ENCODE peak calls at places on chromosomes 3 and 15, in four cellular contexts. L, E, Y and T are unnamed samples.

GRCh38 chr3:186722457-186722856 is 5.3 kb downstream of the KNG1 start:
- DNase-seq in L (peak), E (peak), Y (no peak), T (no peak)

GRCh38 chr15:74482661-74483060 is 21.7 kb upstream of the UBL7 start:
- DNase-seq in L (no peak), E (no peak), Y (no peak), T (no peak)

GRCh38 chr3:126959921-126960603 is 22.9 kb upstream of the PLXNA1 start:
- DNase-seq in L (no peak), E (peak), Y (no peak), T (no peak)

GRCh38 chr15:65791335-65792129 is 561 bp downstream of the DENND4A start:
- DNase-seq in L (peak), E (peak), Y (peak), T (peak)

GRCh38 chr3:45684327-45684892 is 4.8 kb upstream of the SACM1L start:
- DNase-seq in L (no peak), E (no peak), Y (no peak), T (no peak)

GRCh38 chr3:186361246-186361611 is 805 bp downstream of the DGKG start:
- DNase-seq in L (no peak), E (no peak), Y (no peak), T (no peak)

GRCh38 chr15:63048986-63049665 is 6.6 kb downstream of the TPM1 start:
- DNase-seq in L (peak), E (peak), Y (peak), T (peak)

GRCh38 chr3:194760740-194761139 is 75.1 kb downstream of the FAM43A start:
- DNase-seq in L (no peak), E (no peak), Y (no peak), T (no peak)

DNA sequence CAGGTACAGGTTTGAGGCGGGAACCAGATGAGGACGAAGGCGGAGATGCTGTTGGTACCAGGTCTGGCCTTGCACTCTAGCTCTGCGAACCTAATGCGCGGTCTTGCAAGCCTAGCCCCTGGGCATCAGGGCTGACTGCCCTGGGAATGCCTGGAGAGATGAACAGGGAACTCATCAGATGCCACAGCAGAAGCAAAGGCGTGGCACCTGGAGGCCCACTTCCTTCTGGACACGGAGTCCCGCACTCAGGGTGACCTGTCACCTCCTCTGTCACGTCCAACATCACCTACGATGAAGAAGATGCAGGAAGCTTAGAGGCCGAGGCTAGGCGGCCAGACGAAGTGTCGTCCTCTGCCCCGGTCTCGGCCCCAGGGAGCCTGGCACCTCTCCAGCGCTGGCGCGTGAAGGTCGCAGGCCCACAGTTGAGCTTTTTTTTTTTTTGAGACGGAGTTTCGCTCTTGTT is 9.4 kb downstream of the RPLP1 start:
- DNase-seq in L (peak), E (no peak), Y (no peak), T (peak)
- H3K27ac ChIP-seq in L (peak), E (peak), Y (peak), T (peak)

GRCh38 chr15:83380026-83380425 is 67.1 kb upstream of the SH3GL3 start:
- DNase-seq in L (no peak), E (peak), Y (no peak), T (no peak)
- H3K27ac ChIP-seq in L (no peak), E (peak), Y (no peak), T (no peak)

GRCh38 chr3:171561601-171562323 is 101.6 kb upstream of the TNIK start:
- DNase-seq in L (no peak), E (no peak), Y (no peak), T (no peak)
- H3K27ac ChIP-seq in L (no peak), E (no peak), Y (no peak), T (no peak)

GRCh38 chr3:124993462-124993861 is 58.9 kb upstream of the MUC13 start:
- DNase-seq in L (no peak), E (no peak), Y (no peak), T (no peak)
- H3K27ac ChIP-seq in L (no peak), E (no peak), Y (no peak), T (peak)

DNA sequence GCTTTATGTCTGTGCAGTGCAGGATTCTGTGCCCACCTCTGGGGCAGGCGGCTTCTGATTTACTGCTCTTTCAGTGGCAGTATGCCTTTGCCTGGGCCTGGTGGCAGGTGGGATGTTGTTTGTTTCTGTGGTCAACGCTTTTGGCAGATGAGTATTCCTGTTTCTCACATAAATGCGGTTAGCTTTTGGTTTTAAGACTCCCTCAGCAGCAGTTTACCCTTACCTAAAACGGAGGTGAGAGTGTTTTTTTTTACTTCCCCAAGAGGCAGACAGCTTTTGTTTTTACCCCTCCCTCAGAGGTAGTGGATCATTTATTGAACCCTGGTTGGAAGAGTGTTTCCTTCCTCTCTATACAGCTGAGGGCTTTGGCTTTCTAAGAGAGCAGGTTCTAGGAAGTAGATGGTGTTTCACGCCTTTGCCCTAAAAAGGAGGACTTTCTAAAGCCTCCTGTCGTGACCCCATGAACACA is 134.1 kb upstream of the PLSCR5 start:
- DNase-seq in L (no peak), E (no peak), Y (no peak), T (no peak)
- H3K27ac ChIP-seq in L (no peak), E (no peak), Y (no peak), T (no peak)

GRCh38 chr3:42608586-42608985 is 8.1 kb downstream of the NKTR start:
- DNase-seq in L (peak), E (no peak), Y (no peak), T (no peak)

GRCh38 chr3:42612147-42612680 is 11.7 kb downstream of the NKTR start:
- DNase-seq in L (no peak), E (no peak), Y (no peak), T (no peak)

GRCh38 chr3:42613462-42613861 is 13.0 kb downstream of the NKTR start:
- DNase-seq in L (no peak), E (peak), Y (no peak), T (no peak)

GRCh38 chr3:42612928-42613327 is 12.4 kb downstream of the NKTR start:
- DNase-seq in L (no peak), E (no peak), Y (no peak), T (no peak)

DNA sequence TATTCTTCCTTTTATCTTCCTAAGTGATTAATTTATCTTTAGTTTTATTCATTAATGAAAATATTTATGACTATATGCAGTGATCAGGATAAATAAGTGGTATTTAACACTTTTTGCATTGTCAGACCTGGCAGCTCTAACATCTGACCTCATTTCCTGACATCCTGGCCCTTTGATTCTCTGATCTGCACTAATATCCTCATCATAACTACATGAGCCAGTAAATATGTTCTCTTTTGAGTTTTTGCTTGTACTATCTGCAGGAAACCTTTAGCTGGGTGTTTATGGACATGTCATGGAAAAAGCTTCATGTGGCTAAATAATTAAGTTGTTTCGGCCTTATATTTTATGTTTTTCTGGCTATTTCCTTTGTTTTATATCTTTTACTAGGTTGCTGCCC is 10.5 kb downstream of the NKTR start:
- DNase-seq in L (no peak), E (no peak), Y (no peak), T (no peak)
- H3K27ac ChIP-seq in L (no peak), E (no peak), Y (peak), T (peak)

DNA sequence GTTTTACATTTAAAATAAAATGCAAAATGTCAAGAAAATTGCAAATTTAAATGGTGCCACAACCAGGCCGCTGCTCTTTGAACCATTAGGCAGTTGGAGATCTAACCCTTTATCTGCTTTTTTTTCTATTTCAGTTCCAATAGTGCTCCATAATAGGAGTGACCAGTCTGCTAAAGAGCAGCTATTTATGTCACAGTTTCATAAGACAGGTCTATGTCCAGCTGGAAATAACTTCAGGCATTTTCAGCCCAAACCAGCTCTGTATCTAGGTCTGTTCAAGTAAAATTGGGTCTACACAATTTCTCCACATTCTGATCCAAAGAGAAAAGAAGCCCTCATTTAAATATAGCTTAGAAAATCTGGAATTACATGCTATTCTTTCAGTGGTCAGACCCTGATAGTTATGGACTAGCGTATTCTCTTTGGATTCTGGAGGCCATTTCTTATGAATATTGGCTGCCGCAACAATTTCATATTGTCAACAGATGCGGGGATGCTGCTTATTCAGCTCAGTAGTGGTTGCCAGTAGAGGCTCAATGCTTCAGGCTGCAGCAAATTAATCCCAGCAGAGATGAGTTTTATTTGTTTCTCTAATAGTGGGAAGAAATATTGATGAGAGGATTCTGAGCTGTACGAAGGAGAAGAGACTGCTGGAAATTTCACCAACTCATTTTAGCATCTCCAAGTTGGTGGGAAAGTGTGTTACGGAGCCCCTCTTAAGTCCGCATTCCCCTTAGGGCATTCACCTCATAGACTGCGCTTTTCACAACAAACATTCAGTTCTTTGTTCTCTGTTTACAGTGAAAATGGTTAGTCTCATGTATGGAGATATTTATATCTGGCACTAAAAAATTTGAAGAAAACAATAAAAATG is 887.0 kb downstream of the ROBO1 start:
- DNase-seq in L (no peak), E (no peak), Y (no peak), T (no peak)
- H3K27ac ChIP-seq in L (no peak), E (no peak), Y (peak), T (no peak)

DNA sequence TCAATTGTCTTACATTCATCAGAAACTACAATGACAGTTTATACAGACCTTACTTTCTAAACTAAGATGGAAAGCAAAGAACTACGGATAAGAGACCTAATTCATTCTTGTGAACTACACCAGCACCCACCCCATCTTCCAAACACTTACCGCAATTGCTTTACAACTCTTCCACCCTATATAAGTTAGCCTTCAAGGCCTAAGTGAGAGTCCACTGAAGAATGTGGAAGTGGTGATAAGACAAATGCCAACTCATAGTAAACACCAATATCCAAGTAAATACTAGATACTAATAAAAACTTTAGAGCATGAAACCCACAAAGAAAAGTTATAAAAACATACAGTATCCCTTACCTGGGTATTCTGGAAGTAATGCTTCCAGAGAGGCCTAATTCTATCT is 13.6 kb downstream of the ARF4 start:
- DNase-seq in L (no peak), E (no peak), Y (no peak), T (no peak)
- H3K27ac ChIP-seq in L (peak), E (no peak), Y (no peak), T (no peak)

DNA sequence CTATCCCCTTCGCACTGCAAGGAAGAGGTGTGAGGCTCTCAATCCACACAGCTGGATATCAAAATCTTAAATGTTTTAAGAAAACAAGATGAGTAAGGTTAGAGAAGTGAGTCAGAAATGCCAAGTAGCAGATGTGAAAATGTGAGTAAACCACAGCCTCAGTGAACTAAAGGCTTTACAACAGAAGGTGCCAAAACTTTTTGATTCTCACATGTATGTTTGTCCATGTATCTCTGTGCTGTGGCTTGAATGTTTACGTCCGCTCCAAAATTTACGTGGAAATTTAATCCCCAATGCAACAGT is 126.8 kb upstream of the PFN2 start:
- DNase-seq in L (no peak), E (no peak), Y (no peak), T (no peak)
- H3K27ac ChIP-seq in L (no peak), E (no peak), Y (no peak), T (no peak)

GRCh38 chr15:67850995-67851535 is 11.2 kb upstream of the RNU6-1 start:
- DNase-seq in L (no peak), E (no peak), Y (no peak), T (peak)

GRCh38 chr15:67852433-67852832 is 12.6 kb upstream of the RNU6-1 start:
- DNase-seq in L (no peak), E (no peak), Y (no peak), T (no peak)

GRCh38 chr15:67849538-67849937 is 9.7 kb upstream of the RNU6-1 start:
- DNase-seq in L (no peak), E (no peak), Y (no peak), T (no peak)

GRCh38 chr15:67853454-67853853 is 13.6 kb upstream of the RNU6-1 start:
- DNase-seq in L (no peak), E (no peak), Y (no peak), T (no peak)

GRCh38 chr15:67850336-67850735 is 10.5 kb upstream of the RNU6-1 start:
- DNase-seq in L (no peak), E (no peak), Y (no peak), T (no peak)
- H3K27ac ChIP-seq in L (no peak), E (peak), Y (no peak), T (no peak)